ENCODE peak calls at places on chromosome 13, in eight cellular contexts. C is SK-N-SH, V is hepatocyte, Z is neural progenitor cell, B is HCT116, U is MM.1S, J is PC-3, Y is GM23338. D is an unnamed sample.

GRCh38 chr13:110820311-110820710 is 94.6 kb downstream of the ANKRD10 start:
- DNase-seq in J (no peak), Z (peak; percentile 18), B (no peak), V (no peak), U (no peak), Y (no peak), C (no peak), D (no peak)

GRCh38 chr13:90420683-90421082 is 926.8 kb upstream of the MIR17HG start:
- DNase-seq in V (no peak), C (no peak), Z (no peak), Y (peak; percentile 18), J (peak; percentile 22), B (no peak), U (no peak), D (no peak)

GRCh38 chr13:47188802-47189201 is 291.9 kb upstream of the HTR2A start:
- DNase-seq in Z (no peak), B (no peak), Y (no peak), C (no peak), J (peak; percentile 6), V (peak; percentile 17), U (no peak), D (no peak)

GRCh38 chr13:46751811-46752635 is 44.9 kb downstream of the ESD start:
- DNase-seq in J (no peak), C (no peak), U (no peak), Y (peak; percentile 13), V (no peak), B (no peak), Z (peak; percentile 11), D (peak; percentile 65)

GRCh38 chr13:47256618-47257017 is 359.8 kb upstream of the HTR2A start:
- DNase-seq in U (no peak), Y (no peak), Z (no peak), C (no peak), B (no peak), J (peak; percentile 89), V (no peak), D (no peak)

GRCh38 chr13:21688056-21688455 is 17.2 kb downstream of the FGF9 start:
- DNase-seq in Y (no peak), U (no peak), B (no peak), C (no peak), Z (no peak), J (no peak), V (no peak), D (no peak)

GRCh38 chr13:25042141-25042540 is 53.8 kb upstream of the PABPC3 start:
- DNase-seq in V (no peak), C (no peak), Y (no peak), Z (no peak), J (no peak), B (no peak), U (no peak), D (no peak)

GRCh38 chr13:100045355-100045754 is 43.5 kb upstream of the PCCA start:
- DNase-seq in B (no peak), U (no peak), J (no peak), V (no peak), Y (no peak), Z (no peak), C (no peak), D (no peak)

GRCh38 chr13:49512578-49512977 is 16.8 kb downstream of the PHF11 start:
- DNase-seq in B (no peak), C (no peak), Z (no peak), Y (no peak), U (no peak), J (no peak), V (no peak), D (no peak)

GRCh38 chr13:24671367-24672117 is 8.7 kb upstream of the ATP12A start:
- DNase-seq in Z (peak; percentile 69), Y (peak; percentile 87), C (peak; percentile 82), U (no peak), B (peak; percentile 67), J (peak; percentile 86), V (peak; percentile 83), D (peak; percentile 59)

GRCh38 chr13:82259284-82259683 is 1623.0 kb downstream of the SLITRK1 start:
- DNase-seq in V (no peak), Y (no peak), Z (no peak), B (no peak), C (no peak), J (no peak), U (no peak), D (no peak)

GRCh38 chr13:41546372-41547252 is 89.3 kb downstream of the RGCC start:
- DNase-seq in B (no peak), Z (no peak), C (no peak), Y (no peak), J (peak; percentile 71), V (no peak), U (no peak), D (no peak)

GRCh38 chr13:105997436-105998232 is 537.8 kb downstream of the EFNB2 start:
- DNase-seq in J (no peak), U (no peak), B (no peak), Z (no peak), Y (no peak), C (no peak), V (no peak), D (no peak)

GRCh38 chr13:54174001-54174400 is 1145.4 kb downstream of the OLFM4 start:
- DNase-seq in J (no peak), Y (no peak), B (no peak), V (no peak), Z (no peak), C (no peak), U (no peak), D (no peak)

GRCh38 chr13:40974460-40975407 is 44.4 kb downstream of the ELF1 start:
- DNase-seq in Z (peak; percentile 66), Y (peak; percentile 78), V (peak; percentile 58), J (peak; percentile 37), U (peak; percentile 43), C (no peak), B (peak; percentile 23), D (peak; percentile 78)

GRCh38 chr13:35292329-35292728 is 184.2 kb downstream of the MAB21L1 start:
- DNase-seq in Z (no peak), Y (no peak), J (no peak), U (no peak), V (no peak), C (no peak), B (no peak), D (no peak)

GRCh38 chr13:92573467-92574057 is 653.0 kb upstream of the GPC6 start:
- DNase-seq in B (no peak), Y (peak; percentile 84), U (peak; percentile 12), Z (peak; percentile 76), V (peak; percentile 42), J (peak; percentile 9), C (peak; percentile 2), D (no peak)

GRCh38 chr13:51518847-51519246 is 65.4 kb upstream of the WDFY2 start:
- DNase-seq in Z (no peak), B (no peak), C (no peak), U (no peak), V (no peak), Y (no peak), J (peak; percentile 72), D (no peak)

GRCh38 chr13:102648046-102648445 is 46.8 kb downstream of the METTL21C start:
- DNase-seq in B (no peak), J (no peak), Z (no peak), U (no peak), C (no peak), V (no peak), Y (no peak), D (no peak)

GRCh38 chr13:110541526-110541920 is 20.0 kb downstream of the RAB20 start:
- DNase-seq in Y (no peak), J (no peak), V (no peak), B (no peak), Z (peak; percentile 37), C (peak; percentile 25), U (no peak), D (no peak)

GRCh38 chr13:46165485-46166220 is 16.3 kb downstream of the LCP1 start:
- DNase-seq in U (peak; percentile 67), C (no peak), B (no peak), Y (no peak), Z (no peak), J (peak; percentile 22), V (no peak), D (peak; percentile 51)

GRCh38 chr13:101626925-101627555 is 174.6 kb downstream of the ITGBL1 start:
- DNase-seq in Y (no peak), V (no peak), C (no peak), U (peak; percentile 90), J (peak; percentile 7), Z (no peak), B (no peak), D (peak; percentile 28)

GRCh38 chr13:77390391-77390790 is 63.5 kb upstream of the MYCBP2 start:
- DNase-seq in V (no peak), U (no peak), J (no peak), C (no peak), B (no peak), Y (no peak), Z (no peak), D (no peak)

GRCh38 chr13:113819341-113819730 is 44.5 kb downstream of the GAS6 start:
- DNase-seq in C (no peak), Y (no peak), B (no peak), Z (no peak), V (no peak), J (no peak), U (no peak), D (no peak)

GRCh38 chr13:113818700-113819295 is 45.1 kb downstream of the GAS6 start:
- DNase-seq in U (no peak), J (no peak), C (no peak), Y (no peak), B (no peak), Z (no peak), V (no peak), D (no peak)

GRCh38 chr13:113821847-113822246 is 42.0 kb downstream of the GAS6 start:
- DNase-seq in Z (no peak), C (no peak), B (no peak), U (no peak), J (no peak), Y (no peak), V (no peak), D (no peak)

GRCh38 chr13:113820813-113821651 is 42.8 kb downstream of the GAS6 start:
- DNase-seq in Y (no peak), V (peak; percentile 87), Z (no peak), B (no peak), J (peak; percentile 82), U (no peak), C (peak; percentile 91), D (no peak)

GRCh38 chr13:113819731-113820715 is 43.9 kb downstream of the GAS6 start:
- DNase-seq in U (no peak), Z (no peak), B (no peak), C (no peak), J (no peak), V (no peak), Y (no peak), D (no peak)
- H3K4me3 ChIP-seq in U (no peak overlapping the region), Z (no peak overlapping the region), B (no peak overlapping the region), C (peak overlapping the region; percentile 46), J (peak overlapping the region; percentile 45), V (no peak overlapping the region), Y (no peak overlapping the region), D (no peak overlapping the region)

GRCh38 chr13:26973281-26973680 is 198.3 kb downstream of the USP12 start:
- DNase-seq in Z (no peak), C (no peak), Y (no peak), B (no peak), V (no peak), J (no peak), U (no peak), D (no peak)
- TF ChIP-seq EZH2phosphoT487 in Z (no peak), C (no peak), Y (no peak), B (no peak), V (no peak), J (no peak), U (no peak), D (no peak)

GRCh38 chr13:85896516-85897450 is 97.6 kb upstream of the SLITRK6 start:
- DNase-seq in V (no peak), Y (peak; percentile 41), J (peak; percentile 34), C (peak; percentile 21), Z (peak; percentile 3), B (no peak), U (no peak), D (peak; percentile 4)
- TF ChIP-seq CTCF in V (no peak), Y (peak; percentile 45), J (peak; percentile 44), C (peak; percentile 60), Z (peak; percentile 50), B (peak; percentile 31), U (peak; percentile 31), D (peak; percentile 68)

GRCh38 chr13:28349901-28350654 is 144.8 kb downstream of the FLT1 start:
- DNase-seq in B (no peak), Z (no peak), U (no peak), Y (no peak), V (peak; percentile 28), C (peak; percentile 51), J (no peak), D (no peak)
- H3K4me3 ChIP-seq in B (no peak overlapping the region), Z (no peak overlapping the region), U (no peak overlapping the region), Y (no peak overlapping the region), V (no peak overlapping the region), C (no peak overlapping the region), J (no peak overlapping the region), D (no peak overlapping the region)